ENCODE peak calls at places on chromosomes 7 and 10, in nine cellular contexts. K is mammary epithelial cell, E is fibroblast of mammary gland, U is fibroblast of lung, A is OCI-LY7, H is A673, S is Caco-2, Q is neural progenitor cell, R is Peyer's patch. T is an unnamed sample.

GRCh38 chr10:125592897-125593296 is 90.1 kb downstream of the TEX36 start:
- DNase-seq in R (no peak), A (no peak), U (no peak), E (no peak), Q (no peak), H (peak; percentile 19), K (no peak), S (no peak), T (no peak)

GRCh38 chr10:22630229-22631174 is 83.9 kb downstream of the PIP4K2A start:
- DNase-seq in S (no peak), Q (no peak), K (peak; percentile 38), E (peak; percentile 69), U (peak; percentile 77), R (peak; percentile 53), H (peak; percentile 65), A (peak; percentile 41), T (no peak)

GRCh38 chr7:107370816-107371215 is 99.0 kb upstream of the GPR22 start:
- DNase-seq in E (no peak), Q (no peak), K (no peak), H (no peak), S (no peak), R (no peak), U (no peak), A (no peak), T (no peak)

GRCh38 chr7:142796001-142796500 is 25.3 kb downstream of the PRSS2 start:
- DNase-seq in Q (peak; percentile 20), S (no peak), K (no peak), U (no peak), R (no peak), H (no peak), E (no peak), A (peak; percentile 47), T (no peak)

GRCh38 chr7:7271094-7271874 is 88.9 kb downstream of the C1GALT1 start:
- DNase-seq in S (no peak), A (peak; percentile 27), H (peak; percentile 68), U (no peak), K (no peak), R (no peak), Q (peak; percentile 3), E (no peak), T (no peak)

GRCh38 chr7:69342154-69342884 is 256.0 kb upstream of the AUTS2 start:
- DNase-seq in R (no peak), A (no peak), E (peak; percentile 28), H (peak; percentile 56), U (no peak), Q (no peak), S (no peak), K (no peak), T (no peak)

GRCh38 chr10:95907454-95908253 is at the start of gene CC2D2B:
- DNase-seq in R (peak; percentile 89), A (peak; percentile 27), H (peak; percentile 92), E (peak; percentile 75), K (peak; percentile 82), Q (peak; percentile 93), S (peak; percentile 83), U (peak; percentile 85), T (peak; percentile 37)

GRCh38 chr10:69087600-69088470 is at the start of gene SRGN:
- DNase-seq in E (peak; percentile 95), K (peak; percentile 82), H (no peak), R (peak; percentile 95), A (peak; percentile 75), Q (no peak), U (peak; percentile 95), S (no peak), T (no peak)

GRCh38 chr7:85535974-85536729 is 349.3 kb upstream of the SEMA3D start:
- DNase-seq in E (no peak), Q (no peak), K (no peak), U (no peak), S (no peak), H (no peak), R (no peak), A (no peak), T (no peak)

GRCh38 chr7:80210400-80210799 is 75.8 kb downstream of the GNAI1 start:
- DNase-seq in S (no peak), H (no peak), U (peak; percentile 37), K (no peak), E (no peak), R (no peak), Q (no peak), A (no peak), T (no peak)

DNA sequence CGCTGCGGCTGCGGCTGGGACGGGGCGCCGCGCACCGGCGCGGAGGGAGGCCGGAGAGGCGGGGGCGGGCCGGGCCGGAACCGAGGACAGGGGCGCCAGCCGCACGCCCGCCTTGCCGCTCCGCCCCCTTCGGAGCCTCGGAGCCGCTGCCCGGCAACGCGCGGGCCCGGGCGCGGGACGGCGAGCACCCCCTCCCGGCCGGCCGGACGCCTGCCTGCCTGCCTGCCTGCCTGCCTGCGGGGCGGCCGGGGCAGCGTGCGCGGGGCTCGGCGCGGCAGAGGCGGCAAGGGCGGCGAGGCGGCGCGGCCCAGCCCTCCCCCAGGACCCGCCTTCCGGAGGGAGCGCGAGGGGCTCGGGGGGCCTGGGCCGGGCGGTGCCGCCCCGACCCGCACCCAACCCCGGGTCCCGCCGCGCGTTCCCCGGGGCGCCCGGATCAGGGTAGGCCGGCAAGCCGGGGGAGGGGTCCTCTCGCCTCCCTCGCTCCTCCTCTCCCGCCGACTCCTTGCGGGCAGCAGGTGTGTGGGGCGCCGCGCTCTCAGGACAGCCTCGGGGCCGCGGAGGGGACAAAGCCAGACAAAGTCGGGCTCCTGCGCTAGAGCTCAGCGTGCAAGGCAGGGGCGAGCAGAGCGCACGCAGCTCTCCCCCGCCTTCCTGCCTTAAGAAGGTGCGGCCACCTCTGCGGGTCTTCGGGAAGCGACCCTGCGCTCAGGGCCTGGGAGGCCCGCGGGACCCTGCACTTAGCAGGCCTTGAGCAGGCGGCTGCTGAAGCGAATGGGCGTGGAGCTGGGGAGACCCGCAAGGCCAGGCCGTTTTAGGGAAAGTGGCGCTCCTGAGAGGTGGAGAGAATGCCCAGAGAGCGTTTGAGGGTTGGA is at the start of gene KIAA1549:
- DNase-seq in S (peak; percentile 76), E (peak; percentile 39), U (peak; percentile 57), K (peak; percentile 60), A (peak; percentile 15), H (peak; percentile 75), R (peak; percentile 75), Q (peak; percentile 92), T (no peak)
- TF ChIP-seq CTCF in S (no peak), E (no peak), U (no peak), K (no peak), A (no peak), H (no peak), R (peak; percentile 52), Q (no peak), T (no peak)

DNA sequence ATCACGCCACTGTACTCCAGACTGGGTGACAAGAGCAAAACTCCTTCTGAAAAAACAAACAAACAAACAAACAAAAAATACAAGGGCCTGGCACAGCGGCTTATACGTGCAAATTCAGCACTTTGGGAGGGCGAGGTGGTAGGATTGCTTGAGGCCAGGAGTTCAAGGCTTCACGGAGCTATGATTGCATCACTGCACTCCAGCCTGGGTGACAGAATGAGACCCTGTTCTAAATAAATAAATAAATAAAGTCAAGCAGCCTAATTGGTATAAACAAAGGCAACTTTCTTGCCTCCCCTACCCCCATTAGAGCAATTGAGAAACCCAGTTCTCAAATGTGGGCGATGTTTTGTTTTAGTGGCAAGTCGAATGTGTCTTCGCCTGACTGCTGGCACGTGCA is 26.3 kb upstream of the KPNA7 start:
- DNase-seq in E (no peak), Q (no peak), K (no peak), S (no peak), R (no peak), A (no peak), H (no peak), U (no peak), T (no peak)
- H3K4me3 ChIP-seq in E (no peak overlapping the region), Q (no peak overlapping the region), K (no peak overlapping the region), S (no peak overlapping the region), R (no peak overlapping the region), A (no peak overlapping the region), H (no peak overlapping the region), U (no peak overlapping the region), T (no peak overlapping the region)

DNA sequence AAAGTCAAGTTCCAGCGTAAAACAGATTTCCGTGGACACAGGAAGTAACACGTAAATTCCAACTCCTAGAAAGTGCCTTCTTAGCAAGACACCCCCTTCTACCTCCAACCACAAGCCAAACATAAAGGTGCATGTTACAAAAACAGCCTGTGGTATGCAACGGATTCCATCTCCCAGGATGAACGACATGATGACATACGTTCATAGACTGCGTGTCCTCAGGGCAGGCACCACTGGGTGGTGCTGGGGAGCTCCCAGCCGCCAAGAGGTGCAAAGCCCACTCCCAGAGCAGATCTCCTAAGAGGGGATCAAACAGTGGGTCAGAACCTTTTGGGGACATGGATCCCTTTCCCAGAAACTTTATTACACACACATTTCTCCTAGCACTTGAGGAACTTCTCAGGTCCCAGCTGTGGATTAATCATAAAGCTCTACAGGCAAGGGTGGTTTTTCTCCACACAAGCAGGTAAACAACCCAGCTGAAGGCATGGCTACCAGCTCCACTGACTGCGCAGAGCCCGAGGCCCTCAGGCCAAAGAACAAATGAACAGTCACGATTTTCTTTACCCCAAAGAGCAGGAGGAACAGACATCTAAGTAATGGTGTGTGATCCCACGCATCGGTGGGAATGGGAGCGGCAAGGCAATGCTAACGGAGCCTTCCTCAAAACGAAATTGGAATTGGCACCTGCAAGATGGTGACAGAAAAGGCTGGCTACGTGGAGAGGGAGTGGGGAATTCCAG is 13.8 kb downstream of the PSAP start:
- DNase-seq in K (peak; percentile 45), A (peak; percentile 77), E (no peak), H (peak; percentile 69), S (peak; percentile 74), R (no peak), U (no peak), Q (peak; percentile 65), T (no peak)
- TF ChIP-seq CTCF in K (peak; percentile 31), A (peak; percentile 98), E (peak; percentile 24), H (peak; percentile 80), S (peak; percentile 67), R (peak; percentile 4), U (peak; percentile 32), Q (peak; percentile 62), T (peak; percentile 35)

GRCh38 chr10:119316729-119317097 is 109.3 kb downstream of the GRK5 start:
- DNase-seq in R (no peak), K (peak; percentile 63), A (no peak), Q (no peak), H (peak; percentile 82), E (peak; percentile 74), U (peak; percentile 86), S (peak; percentile 85), T (peak; percentile 78)
- H3K4me3 ChIP-seq in R (no peak overlapping the region), K (no peak overlapping the region), A (no peak overlapping the region), Q (no peak overlapping the region), H (no peak overlapping the region), E (no peak overlapping the region), U (no peak overlapping the region), S (no peak overlapping the region), T (no peak overlapping the region)

GRCh38 chr7:116162992-116163391 is 47.3 kb upstream of the TES start:
- DNase-seq in U (no peak), H (peak; percentile 44), A (no peak), Q (peak; percentile 29), K (no peak), S (no peak), R (no peak), E (no peak), T (no peak)
- TF ChIP-seq CTCF in U (no peak), H (peak; percentile 46), A (no peak), Q (no peak), K (peak; percentile 37), S (no peak), R (no peak), E (peak; percentile 19), T (no peak)

T was measured in HFF-Myc.